ENCODE peak calls at places on chromosome 2, in eight cellular contexts. U is HTR-8/SVneo, E is left ventricle myocardium inferior, M is cardiac fibroblast, A is GM04503, Y is head of caudate nucleus, I is skeletal muscle cell, W is T-helper 17 cell. F is an unnamed sample.

GRCh38 chr2:30115141-30115980 is 31.4 kb upstream of the YPEL5 start:
- DNase-seq in I (peak), A (peak), Y (peak), U (peak), E (peak), M (peak), W (peak), F (peak)

GRCh38 chr2:80380767-80381166 is 76.2 kb upstream of the LRRTM1 start:
- DNase-seq in I (no peak), W (no peak), E (no peak), M (no peak), U (no peak), Y (no peak), A (peak), F (no peak)

GRCh38 chr2:237532225-237532624 is 34.1 kb upstream of the PRLH start:
- DNase-seq in Y (no peak), I (no peak), A (peak), W (no peak), E (no peak), M (no peak), U (peak), F (no peak)

GRCh38 chr2:1664076-1664605 is 80.2 kb downstream of the PXDN start:
- DNase-seq in Y (no peak), W (no peak), M (no peak), E (no peak), A (no peak), I (no peak), U (no peak), F (no peak)

GRCh38 chr2:186456941-186457340 is 29.1 kb upstream of the ZC3H15 start:
- DNase-seq in W (no peak), Y (no peak), U (no peak), E (no peak), A (peak), I (peak), M (peak), F (no peak)

GRCh38 chr2:140157816-140158215 is 1377.6 kb upstream of the NXPH2 start:
- DNase-seq in M (no peak), I (no peak), A (no peak), Y (no peak), E (no peak), U (no peak), W (no peak), F (no peak)

GRCh38 chr2:183532514-183532913 is 408.3 kb downstream of the NUP35 start:
- DNase-seq in W (no peak), M (no peak), A (no peak), Y (peak), E (no peak), I (no peak), U (no peak), F (no peak)

GRCh38 chr2:130328710-130329109 is 14.0 kb upstream of the IMP4 start:
- DNase-seq in U (no peak), W (no peak), M (peak), A (no peak), Y (peak), E (no peak), I (no peak), F (no peak)

GRCh38 chr2:36367497-36368353 is 12.1 kb downstream of the CRIM1 start:
- DNase-seq in I (no peak), Y (no peak), A (no peak), M (peak), W (no peak), E (no peak), U (no peak), F (no peak)

GRCh38 chr2:79622508-79622907 is 109.7 kb downstream of the CTNNA2 start:
- DNase-seq in W (no peak), M (no peak), U (no peak), E (no peak), Y (no peak), I (no peak), A (peak), F (no peak)

GRCh38 chr2:143704432-143705106 is 575.4 kb downstream of the ARHGAP15 start:
- DNase-seq in M (no peak), Y (no peak), W (no peak), A (no peak), U (no peak), E (no peak), I (no peak), F (no peak)

F was measured in CMK.